ENCODE peak calls at places on chromosomes 1 and 21, in nine cellular contexts. U is dermis microvascular lymphatic vessel endothelial cell; D is IMR-90; L is left cardiac atrium; C is CD4-positive, alpha-beta T cell; E is mesenteric fat pad; V is stimulated activated CD4-positive, alpha-beta T cell treated with anti-CD3 and anti-CD28 coated beads, Interleukin-4, amount 100 ng/mL, for 24 hours; Y is colonic mucosa; N is iris pigment epithelial cell. M is an unnamed sample.

GRCh38 chr21:35988396-35989140 is 71.8 kb downstream of the SETD4 start:
- DNase-seq in U (no peak), D (no peak), L (no peak), C (no peak), E (no peak), V (no peak), Y (no peak), N (no peak), M (no peak)

GRCh38 chr1:183543619-183544204 is 46.5 kb downstream of the NCF2 start:
- DNase-seq in U (peak; percentile 77), D (peak; percentile 74), L (no peak), C (no peak), E (no peak), V (no peak), Y (peak; percentile 27), N (peak; percentile 76), M (no peak)

GRCh38 chr1:64515427-64515826 is 45.5 kb downstream of the CACHD1 start:
- DNase-seq in U (no peak), D (peak; percentile 69), L (peak; percentile 53), C (no peak), E (no peak), V (no peak), Y (peak; percentile 28), N (peak; percentile 92), M (no peak)

GRCh38 chr1:94854458-94855306 is 34.5 kb downstream of the SLC44A3 start:
- DNase-seq in U (peak; percentile 97), D (peak; percentile 92), L (peak; percentile 88), C (peak; percentile 71), E (peak; percentile 91), V (peak; percentile 81), Y (peak; percentile 92), N (peak; percentile 91), M (peak; percentile 93)

GRCh38 chr1:47656719-47657685 is 219.2 kb downstream of the FOXD2 start:
- DNase-seq in U (peak; percentile 91), D (peak; percentile 39), L (peak; percentile 85), C (no peak), E (peak; percentile 85), V (no peak), Y (no peak), N (peak; percentile 96), M (no peak)

GRCh38 chr1:53535846-53536245 is 76.6 kb downstream of the DMRTB1 start:
- DNase-seq in U (no peak), D (peak; percentile 76), L (no peak), C (no peak), E (no peak), V (no peak), Y (no peak), N (no peak), M (no peak)

GRCh38 chr21:22890656-22891055 is 1892.4 kb downstream of the NCAM2 start:
- DNase-seq in U (no peak), D (no peak), L (no peak), C (no peak), E (no peak), V (no peak), Y (no peak), N (no peak), M (no peak)

GRCh38 chr1:216502528-216503162 is 79.4 kb upstream of the USH2A start:
- DNase-seq in U (no peak), D (peak; percentile 8), L (no peak), C (no peak), E (no peak), V (no peak), Y (no peak), N (no peak), M (no peak)

GRCh38 chr1:228125185-228125584 is 14.9 kb upstream of the GUK1 start:
- DNase-seq in U (no peak), D (no peak), L (no peak), C (no peak), E (no peak), V (no peak), Y (no peak), N (no peak), M (no peak)

GRCh38 chr1:218698181-218698580 is 353.0 kb downstream of the TGFB2 start:
- DNase-seq in U (no peak), D (no peak), L (no peak), C (no peak), E (no peak), V (no peak), Y (no peak), N (no peak), M (no peak)

GRCh38 chr1:154360288-154360687 is 35.0 kb downstream of the ATP8B2 start:
- DNase-seq in U (no peak), D (no peak), L (no peak), C (no peak), E (no peak), V (no peak), Y (no peak), N (no peak), M (no peak)

GRCh38 chr1:182350839-182351238 is 40.8 kb downstream of the GLUL start:
- DNase-seq in U (no peak), D (no peak), L (no peak), C (no peak), E (no peak), V (no peak), Y (no peak), N (peak; percentile 6), M (peak; percentile 26)

GRCh38 chr1:94862718-94863117 is 42.6 kb downstream of the SLC44A3 start:
- DNase-seq in U (no peak), D (no peak), L (no peak), C (no peak), E (no peak), V (no peak), Y (no peak), N (no peak), M (no peak)

GRCh38 chr1:81435175-81435574 is 365.6 kb upstream of the ADGRL2 start:
- DNase-seq in U (no peak), D (peak; percentile 7), L (no peak), C (no peak), E (no peak), V (no peak), Y (no peak), N (peak; percentile 3), M (no peak)

GRCh38 chr1:56416385-56416972 is 162.9 kb downstream of the PLPP3 start:
- DNase-seq in U (peak; percentile 30), D (no peak), L (no peak), C (no peak), E (no peak), V (no peak), Y (no peak), N (peak; percentile 5), M (no peak)

GRCh38 chr1:11072216-11072917 is 12.5 kb upstream of the SRM start:
- DNase-seq in U (no peak), D (no peak), L (no peak), C (no peak), E (peak; percentile 39), V (no peak), Y (no peak), N (no peak), M (no peak)

GRCh38 chr1:222096883-222097282 is 355.0 kb upstream of the DUSP10 start:
- DNase-seq in U (no peak), D (peak; percentile 42), L (no peak), C (no peak), E (no peak), V (no peak), Y (no peak), N (no peak), M (no peak)

M was measured in cardiac septum.